ENCODE peak calls at places on chromosomes 4 and X, in four cellular contexts. D is A549, V is HepG2, P is K562. J is an unnamed sample.

GRCh38 chrX:46735625-46736024 is 23.3 kb downstream of the SLC9A7 start:
- DNase-seq in D (no peak), P (no peak), V (no peak), J (no peak)

GRCh38 chrX:38260231-38260630 is 39.6 kb upstream of the SRPX start:
- DNase-seq in V (peak), P (peak), D (peak), J (no peak)

GRCh38 chr4:89258506-89258905 is 49.1 kb downstream of the GPRIN3 start:
- DNase-seq in D (no peak), P (no peak), V (no peak), J (no peak)

GRCh38 chrX:69153060-69153730 is 12.1 kb downstream of the PJA1 start:
- DNase-seq in D (no peak), P (no peak), V (peak), J (no peak)

GRCh38 chrX:74389016-74389415 is 32.3 kb upstream of the SLC16A2 start:
- DNase-seq in P (no peak), D (peak), V (no peak), J (no peak)

GRCh38 chrX:110258552-110258951 is 59.3 kb downstream of the AMMECR1 start:
- DNase-seq in V (no peak), P (no peak), D (no peak), J (no peak)

GRCh38 chr4:156312261-156312847 is 358.7 kb upstream of the CTSO start:
- DNase-seq in P (no peak), V (no peak), D (no peak), J (no peak)

GRCh38 chr4:7769936-7770674 is 169.6 kb downstream of the AFAP1 start:
- DNase-seq in P (no peak), V (peak), D (peak), J (no peak)

GRCh38 chr4:40311811-40312346 is 23.3 kb upstream of the CHRNA9 start:
- DNase-seq in V (no peak), P (peak), D (peak), J (no peak)

GRCh38 chr4:25215506-25215905 is 18.3 kb upstream of the PI4K2B start:
- DNase-seq in D (no peak), V (no peak), P (no peak), J (no peak)
- TF ChIP-seq PHF8 in D (no peak), V (no peak), P (no peak), J (no peak)

DNA sequence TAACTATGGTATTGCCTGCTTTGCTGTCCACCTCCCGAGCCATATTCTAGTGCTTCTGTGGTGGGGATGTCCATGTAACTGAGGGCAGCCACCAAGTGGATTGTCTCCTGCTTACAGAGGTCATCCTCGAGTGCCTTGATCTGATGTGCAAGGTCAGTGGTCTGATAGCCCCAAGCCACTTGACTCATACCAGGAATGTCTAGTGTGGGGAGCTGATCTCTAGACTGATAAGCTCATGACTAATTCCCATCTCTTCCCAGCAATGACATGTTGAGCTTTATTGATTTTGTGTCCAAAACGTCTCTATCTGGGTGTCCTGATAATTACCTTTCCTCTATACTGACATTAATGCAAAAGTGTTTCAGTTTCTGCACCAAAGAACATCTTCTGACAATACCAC is 168.4 kb upstream of the WDR1 start:
- DNase-seq in D (no peak), V (no peak), P (peak), J (no peak)
- TF ChIP-seq PHF8 in D (no peak), V (no peak), P (no peak), J (no peak)

DNA sequence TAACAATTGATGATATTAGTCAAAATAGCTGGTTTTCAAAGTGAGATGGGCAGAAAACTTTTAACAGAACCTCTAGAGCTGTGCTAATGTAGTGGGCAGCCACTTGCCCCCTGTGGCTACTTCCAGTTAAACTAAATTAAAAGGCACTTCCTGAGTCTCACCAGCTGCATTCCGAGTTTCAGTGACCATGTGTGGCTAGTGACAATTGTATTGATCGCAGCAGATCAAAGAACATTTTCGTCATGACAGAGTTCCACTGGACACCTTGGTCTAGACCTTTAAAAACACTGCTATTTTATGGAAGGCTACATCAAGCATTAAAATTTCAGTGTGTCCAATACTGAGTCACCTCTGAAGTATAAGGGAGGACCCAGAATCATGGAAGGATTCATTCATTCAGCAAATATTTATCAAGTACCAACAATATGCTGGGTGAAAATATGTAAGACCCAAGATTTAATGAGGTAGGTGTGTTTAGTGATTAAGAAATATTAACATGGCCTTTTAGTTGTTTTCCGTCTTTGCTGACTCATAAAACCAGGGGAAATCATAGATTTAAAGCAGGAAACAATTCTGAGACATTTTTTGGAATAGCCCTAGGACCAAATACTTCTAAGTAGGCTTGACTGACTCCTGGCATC is 5.1 kb upstream of the FAT1 start:
- DNase-seq in D (peak), P (no peak), V (peak), J (no peak)
- TF ChIP-seq PHF8 in D (no peak), P (no peak), V (no peak), J (no peak)

DNA sequence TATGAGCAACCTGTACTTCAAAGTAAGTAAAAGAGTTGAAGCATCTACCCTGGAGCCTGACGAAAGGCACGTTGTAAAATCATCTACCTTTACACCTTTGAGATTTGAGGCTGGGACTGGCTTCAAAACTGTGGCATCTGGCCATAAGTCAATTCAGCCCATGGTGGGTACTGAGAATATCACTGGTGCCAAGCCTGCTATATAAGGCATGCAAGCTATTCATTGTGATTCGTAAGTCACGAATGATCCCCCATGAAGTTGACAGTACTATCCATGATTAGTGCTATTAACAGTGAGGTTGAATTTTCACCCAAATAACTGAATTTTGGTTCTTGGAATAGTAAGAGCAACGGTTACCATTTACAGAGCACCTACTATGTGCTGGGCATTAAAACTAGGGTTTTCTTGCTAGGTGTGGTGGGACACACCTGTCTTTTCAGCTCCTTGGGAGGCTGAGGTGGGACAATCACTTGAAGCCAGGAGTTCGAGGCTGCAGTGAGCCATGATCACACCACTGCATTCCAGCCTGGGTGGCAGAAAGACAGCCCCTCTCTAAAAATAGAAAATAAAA is 39.8 kb downstream of the IRF2 start:
- DNase-seq in V (no peak), P (no peak), D (no peak), J (no peak)
- TF ChIP-seq PHF8 in V (no peak), P (no peak), D (no peak), J (no peak)

DNA sequence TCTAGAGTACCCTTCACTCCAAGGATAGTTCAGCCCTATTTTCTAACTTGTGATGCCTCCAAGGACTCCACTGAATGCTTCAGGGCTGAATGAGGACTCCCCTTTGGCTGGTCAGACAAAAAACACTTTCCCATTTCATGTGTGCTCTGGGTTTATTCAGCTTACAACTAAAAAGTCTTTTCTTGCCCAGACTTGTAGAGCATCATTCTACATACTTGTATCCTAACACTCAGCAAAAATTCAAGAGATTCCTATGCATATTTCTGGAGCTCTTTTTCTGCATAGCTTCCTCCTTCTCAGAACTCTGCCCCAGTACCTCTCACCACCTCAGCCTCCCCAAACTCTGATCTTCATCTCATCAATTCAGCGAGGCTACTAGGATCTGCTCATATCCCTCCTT is 22.2 kb upstream of the KLF3 start:
- DNase-seq in P (no peak), D (no peak), V (no peak), J (no peak)
- TF ChIP-seq PHF8 in P (no peak), D (no peak), V (no peak), J (no peak)

J was measured in H1.